ENCODE peak calls at places on chromosomes 6 and 20, in ten cellular contexts. One of them, this sample, is unnamed.

GRCh38 chr20:15967334-15967733 is 605.9 kb downstream of the KIF16B start:
- DNase-seq in A549: no peak
- DNase-seq in K562: no peak
- DNase-seq in transverse colon: no peak
- DNase-seq in GM12878: no peak
- DNase-seq in sigmoid colon: no peak
- DNase-seq in H1: no peak
- DNase-seq in SK-N-SH: no peak
- DNase-seq in stomach: no peak
- DNase-seq in tibial nerve: no peak
- DNase-seq in this sample: no peak

GRCh38 chr6:148776321-148776966 is 29.6 kb downstream of the UST start:
- DNase-seq in sigmoid colon: no peak
- DNase-seq in tibial nerve: no peak
- DNase-seq in SK-N-SH: no peak
- DNase-seq in transverse colon: no peak
- DNase-seq in K562: no peak
- DNase-seq in A549: no peak
- DNase-seq in stomach: no peak
- DNase-seq in GM12878: no peak
- DNase-seq in H1: no peak
- DNase-seq in this sample: no peak

GRCh38 chr6:24600903-24601302 is 45.1 kb downstream of the KIAA0319 start:
- DNase-seq in A549: peak
- DNase-seq in stomach: no peak
- DNase-seq in K562: peak
- DNase-seq in SK-N-SH: no peak
- DNase-seq in H1: peak
- DNase-seq in transverse colon: no peak
- DNase-seq in sigmoid colon: no peak
- DNase-seq in GM12878: no peak
- DNase-seq in tibial nerve: no peak
- DNase-seq in this sample: no peak

GRCh38 chr20:52747736-52748135 is 224.4 kb upstream of the TSHZ2 start:
- DNase-seq in stomach: no peak
- DNase-seq in sigmoid colon: no peak
- DNase-seq in GM12878: no peak
- DNase-seq in K562: no peak
- DNase-seq in A549: peak
- DNase-seq in tibial nerve: no peak
- DNase-seq in transverse colon: no peak
- DNase-seq in H1: no peak
- DNase-seq in SK-N-SH: peak
- DNase-seq in this sample: no peak

GRCh38 chr20:46004813-46005505 is 3.7 kb upstream of the MMP9 start:
- DNase-seq in SK-N-SH: no peak
- DNase-seq in GM12878: no peak
- DNase-seq in tibial nerve: peak
- DNase-seq in sigmoid colon: peak
- DNase-seq in A549: no peak
- DNase-seq in H1: no peak
- DNase-seq in stomach: peak
- DNase-seq in K562: no peak
- DNase-seq in transverse colon: peak
- DNase-seq in this sample: no peak

GRCh38 chr6:11039040-11039439 is 5.1 kb downstream of the ELOVL2 start:
- DNase-seq in sigmoid colon: no peak
- DNase-seq in H1: no peak
- DNase-seq in SK-N-SH: no peak
- DNase-seq in K562: no peak
- DNase-seq in tibial nerve: no peak
- DNase-seq in GM12878: no peak
- DNase-seq in A549: no peak
- DNase-seq in stomach: no peak
- DNase-seq in transverse colon: no peak
- DNase-seq in this sample: no peak

GRCh38 chr20:57884956-57885355 is 175.1 kb upstream of the PMEPA1 start:
- DNase-seq in GM12878: no peak
- DNase-seq in H1: no peak
- DNase-seq in K562: no peak
- DNase-seq in tibial nerve: no peak
- DNase-seq in SK-N-SH: no peak
- DNase-seq in stomach: peak
- DNase-seq in transverse colon: peak
- DNase-seq in sigmoid colon: peak
- DNase-seq in A549: no peak
- DNase-seq in this sample: no peak

GRCh38 chr20:46965477-46965876 is 70.8 kb downstream of the EYA2 start:
- DNase-seq in GM12878: no peak
- DNase-seq in A549: no peak
- DNase-seq in tibial nerve: no peak
- DNase-seq in H1: no peak
- DNase-seq in stomach: peak
- DNase-seq in sigmoid colon: no peak
- DNase-seq in transverse colon: no peak
- DNase-seq in K562: no peak
- DNase-seq in SK-N-SH: no peak
- DNase-seq in this sample: no peak

GRCh38 chr20:25336561-25337422 is 53.8 kb downstream of the ABHD12 start:
- DNase-seq in stomach: no peak
- DNase-seq in SK-N-SH: no peak
- DNase-seq in A549: peak
- DNase-seq in K562: no peak
- DNase-seq in H1: peak
- DNase-seq in tibial nerve: no peak
- DNase-seq in sigmoid colon: no peak
- DNase-seq in transverse colon: no peak
- DNase-seq in GM12878: no peak
- DNase-seq in this sample: no peak

GRCh38 chr20:33933469-33933909 is 60.2 kb upstream of the RALY start:
- DNase-seq in A549: peak
- DNase-seq in SK-N-SH: peak
- DNase-seq in tibial nerve: peak
- DNase-seq in H1: peak
- DNase-seq in K562: peak
- DNase-seq in stomach: peak
- DNase-seq in transverse colon: peak
- DNase-seq in GM12878: no peak
- DNase-seq in sigmoid colon: peak
- DNase-seq in this sample: peak

GRCh38 chr20:57432874-57433491 is 41.8 kb downstream of the RBM38 start:
- DNase-seq in SK-N-SH: no peak
- DNase-seq in H1: no peak
- DNase-seq in transverse colon: peak
- DNase-seq in K562: peak
- DNase-seq in GM12878: peak
- DNase-seq in stomach: peak
- DNase-seq in tibial nerve: no peak
- DNase-seq in A549: peak
- DNase-seq in sigmoid colon: peak
- DNase-seq in this sample: peak

GRCh38 chr6:136037885-136038460 is 186.5 kb downstream of the PDE7B start:
- DNase-seq in transverse colon: no peak
- DNase-seq in K562: no peak
- DNase-seq in H1: no peak
- DNase-seq in stomach: no peak
- DNase-seq in tibial nerve: no peak
- DNase-seq in SK-N-SH: peak
- DNase-seq in A549: no peak
- DNase-seq in GM12878: no peak
- DNase-seq in sigmoid colon: no peak
- DNase-seq in this sample: peak

GRCh38 chr6:25519856-25520255 is 132.2 kb upstream of the SCGN start:
- DNase-seq in stomach: no peak
- DNase-seq in sigmoid colon: no peak
- DNase-seq in H1: no peak
- DNase-seq in A549: no peak
- DNase-seq in K562: no peak
- DNase-seq in GM12878: no peak
- DNase-seq in SK-N-SH: no peak
- DNase-seq in transverse colon: no peak
- DNase-seq in tibial nerve: no peak
- DNase-seq in this sample: no peak

GRCh38 chr6:143864234-143864633 is at the start of gene ZC2HC1B:
- DNase-seq in sigmoid colon: no peak
- DNase-seq in tibial nerve: no peak
- DNase-seq in H1: no peak
- DNase-seq in stomach: no peak
- DNase-seq in K562: no peak
- DNase-seq in SK-N-SH: no peak
- DNase-seq in GM12878: no peak
- DNase-seq in A549: no peak
- DNase-seq in transverse colon: no peak
- DNase-seq in this sample: no peak
- TF ChIP-seq EP300 in sigmoid colon: no peak
- TF ChIP-seq EP300 in tibial nerve: no peak
- TF ChIP-seq EP300 in H1: no peak
- TF ChIP-seq EP300 in stomach: no peak
- TF ChIP-seq EP300 in K562: no peak
- TF ChIP-seq EP300 in SK-N-SH: no peak
- TF ChIP-seq EP300 in GM12878: no peak
- TF ChIP-seq EP300 in A549: no peak
- TF ChIP-seq EP300 in transverse colon: no peak
- TF ChIP-seq EP300 in this sample: no peak

GRCh38 chr6:140379919-140380318 is 1005.5 kb upstream of the CITED2 start:
- DNase-seq in K562: no peak
- DNase-seq in H1: no peak
- DNase-seq in sigmoid colon: no peak
- DNase-seq in stomach: no peak
- DNase-seq in transverse colon: no peak
- DNase-seq in A549: no peak
- DNase-seq in tibial nerve: no peak
- DNase-seq in GM12878: no peak
- DNase-seq in SK-N-SH: no peak
- DNase-seq in this sample: no peak

GRCh38 chr6:140388141-140388802 is 1013.8 kb upstream of the CITED2 start:
- DNase-seq in GM12878: no peak
- DNase-seq in sigmoid colon: no peak
- DNase-seq in SK-N-SH: no peak
- DNase-seq in K562: no peak
- DNase-seq in tibial nerve: no peak
- DNase-seq in A549: peak
- DNase-seq in H1: no peak
- DNase-seq in transverse colon: no peak
- DNase-seq in stomach: no peak
- DNase-seq in this sample: no peak

GRCh38 chr6:140385686-140386085 is 1011.2 kb upstream of the CITED2 start:
- DNase-seq in stomach: no peak
- DNase-seq in H1: no peak
- DNase-seq in A549: no peak
- DNase-seq in transverse colon: no peak
- DNase-seq in SK-N-SH: no peak
- DNase-seq in GM12878: no peak
- DNase-seq in K562: no peak
- DNase-seq in tibial nerve: no peak
- DNase-seq in sigmoid colon: no peak
- DNase-seq in this sample: no peak

GRCh38 chr6:140380371-140381218 is 1006.1 kb upstream of the CITED2 start:
- DNase-seq in transverse colon: no peak
- DNase-seq in A549: no peak
- DNase-seq in stomach: no peak
- DNase-seq in GM12878: no peak
- DNase-seq in K562: no peak
- DNase-seq in H1: no peak
- DNase-seq in tibial nerve: no peak
- DNase-seq in sigmoid colon: no peak
- DNase-seq in SK-N-SH: no peak
- DNase-seq in this sample: no peak

GRCh38 chr6:140382351-140382750 is 1007.9 kb upstream of the CITED2 start:
- DNase-seq in sigmoid colon: no peak
- DNase-seq in GM12878: no peak
- DNase-seq in tibial nerve: no peak
- DNase-seq in K562: no peak
- DNase-seq in H1: no peak
- DNase-seq in transverse colon: no peak
- DNase-seq in stomach: no peak
- DNase-seq in A549: no peak
- DNase-seq in SK-N-SH: no peak
- DNase-seq in this sample: no peak
- TF ChIP-seq EP300 in sigmoid colon: no peak
- TF ChIP-seq EP300 in GM12878: no peak
- TF ChIP-seq EP300 in tibial nerve: no peak
- TF ChIP-seq EP300 in K562: no peak
- TF ChIP-seq EP300 in H1: no peak
- TF ChIP-seq EP300 in transverse colon: no peak
- TF ChIP-seq EP300 in stomach: no peak
- TF ChIP-seq EP300 in A549: no peak
- TF ChIP-seq EP300 in SK-N-SH: no peak
- TF ChIP-seq EP300 in this sample: no peak

GRCh38 chr6:158157064-158157764 is 10.8 kb downstream of the SERAC1 start:
- DNase-seq in transverse colon: no peak
- DNase-seq in sigmoid colon: no peak
- DNase-seq in K562: no peak
- DNase-seq in H1: no peak
- DNase-seq in SK-N-SH: no peak
- DNase-seq in stomach: no peak
- DNase-seq in tibial nerve: no peak
- DNase-seq in GM12878: no peak
- DNase-seq in A549: no peak
- DNase-seq in this sample: no peak

GRCh38 chr6:158158123-158158522 is 9.9 kb downstream of the SERAC1 start:
- DNase-seq in A549: no peak
- DNase-seq in stomach: no peak
- DNase-seq in tibial nerve: no peak
- DNase-seq in K562: no peak
- DNase-seq in SK-N-SH: no peak
- DNase-seq in H1: no peak
- DNase-seq in GM12878: no peak
- DNase-seq in sigmoid colon: no peak
- DNase-seq in transverse colon: no peak
- DNase-seq in this sample: no peak

GRCh38 chr6:158160932-158161539 is 7.0 kb downstream of the SERAC1 start:
- DNase-seq in tibial nerve: no peak
- DNase-seq in K562: no peak
- DNase-seq in transverse colon: no peak
- DNase-seq in H1: no peak
- DNase-seq in GM12878: no peak
- DNase-seq in sigmoid colon: no peak
- DNase-seq in SK-N-SH: no peak
- DNase-seq in stomach: no peak
- DNase-seq in A549: no peak
- DNase-seq in this sample: no peak

GRCh38 chr6:158161566-158162254 is 6.4 kb downstream of the SERAC1 start:
- DNase-seq in GM12878: no peak
- DNase-seq in stomach: no peak
- DNase-seq in K562: no peak
- DNase-seq in SK-N-SH: no peak
- DNase-seq in tibial nerve: no peak
- DNase-seq in A549: no peak
- DNase-seq in sigmoid colon: no peak
- DNase-seq in H1: no peak
- DNase-seq in transverse colon: peak
- DNase-seq in this sample: no peak

GRCh38 chr6:158158748-158159147 is 9.3 kb downstream of the SERAC1 start:
- DNase-seq in K562: no peak
- DNase-seq in stomach: no peak
- DNase-seq in transverse colon: no peak
- DNase-seq in tibial nerve: no peak
- DNase-seq in GM12878: no peak
- DNase-seq in sigmoid colon: no peak
- DNase-seq in H1: no peak
- DNase-seq in SK-N-SH: no peak
- DNase-seq in A549: no peak
- DNase-seq in this sample: no peak
- TF ChIP-seq EP300 in K562: no peak
- TF ChIP-seq EP300 in stomach: no peak
- TF ChIP-seq EP300 in transverse colon: no peak
- TF ChIP-seq EP300 in tibial nerve: no peak
- TF ChIP-seq EP300 in GM12878: no peak
- TF ChIP-seq EP300 in sigmoid colon: no peak
- TF ChIP-seq EP300 in H1: no peak
- TF ChIP-seq EP300 in SK-N-SH: no peak
- TF ChIP-seq EP300 in A549: no peak
- TF ChIP-seq EP300 in this sample: no peak

GRCh38 chr6:169372616-169373015 is 119.0 kb upstream of the THBS2 start:
- DNase-seq in sigmoid colon: no peak
- DNase-seq in stomach: no peak
- DNase-seq in A549: no peak
- DNase-seq in tibial nerve: no peak
- DNase-seq in transverse colon: no peak
- DNase-seq in GM12878: no peak
- DNase-seq in H1: no peak
- DNase-seq in SK-N-SH: no peak
- DNase-seq in K562: no peak
- DNase-seq in this sample: no peak
- TF ChIP-seq EP300 in sigmoid colon: no peak
- TF ChIP-seq EP300 in stomach: no peak
- TF ChIP-seq EP300 in A549: no peak
- TF ChIP-seq EP300 in tibial nerve: no peak
- TF ChIP-seq EP300 in transverse colon: no peak
- TF ChIP-seq EP300 in GM12878: no peak
- TF ChIP-seq EP300 in H1: no peak
- TF ChIP-seq EP300 in SK-N-SH: no peak
- TF ChIP-seq EP300 in K562: no peak
- TF ChIP-seq EP300 in this sample: no peak